ENCODE peak calls at places on chromosomes 2 and 18, in six cellular contexts. One of them, this sample, is unnamed.

GRCh38 chr2:204321910-204322765 is 223.1 kb upstream of the PARD3B start:
- DNase-seq in K562: no peak
- DNase-seq in RWPE2: no peak
- DNase-seq in A549: no peak
- DNase-seq in fibroblast of the aortic adventitia: peak
- DNase-seq in WERI-Rb-1: no peak
- DNase-seq in this sample: no peak

GRCh38 chr2:149388120-149388816 is 57.9 kb downstream of the LYPD6 start:
- DNase-seq in WERI-Rb-1: peak
- DNase-seq in fibroblast of the aortic adventitia: no peak
- DNase-seq in K562: no peak
- DNase-seq in RWPE2: no peak
- DNase-seq in A549: no peak
- DNase-seq in this sample: no peak

GRCh38 chr2:12652723-12653122 is 64.0 kb upstream of the TRIB2 start:
- DNase-seq in K562: no peak
- DNase-seq in A549: no peak
- DNase-seq in WERI-Rb-1: no peak
- DNase-seq in fibroblast of the aortic adventitia: no peak
- DNase-seq in RWPE2: no peak
- DNase-seq in this sample: no peak

GRCh38 chr2:70188460-70188859 is 2.4 kb downstream of the C2orf42 start:
- DNase-seq in RWPE2: no peak
- DNase-seq in WERI-Rb-1: no peak
- DNase-seq in A549: peak
- DNase-seq in fibroblast of the aortic adventitia: no peak
- DNase-seq in K562: no peak
- DNase-seq in this sample: no peak

GRCh38 chr2:165634282-165634681 is 159.8 kb downstream of the GALNT3 start:
- DNase-seq in RWPE2: no peak
- DNase-seq in K562: no peak
- DNase-seq in A549: no peak
- DNase-seq in fibroblast of the aortic adventitia: no peak
- DNase-seq in WERI-Rb-1: no peak
- DNase-seq in this sample: no peak

GRCh38 chr2:202632682-202633081 is 2.1 kb upstream of the FAM117B start:
- DNase-seq in A549: no peak
- DNase-seq in RWPE2: no peak
- DNase-seq in fibroblast of the aortic adventitia: peak
- DNase-seq in K562: peak
- DNase-seq in WERI-Rb-1: no peak
- DNase-seq in this sample: no peak

GRCh38 chr2:29014811-29015414 is 33.8 kb downstream of the TOGARAM2 start:
- DNase-seq in K562: no peak
- DNase-seq in WERI-Rb-1: no peak
- DNase-seq in RWPE2: no peak
- DNase-seq in A549: no peak
- DNase-seq in fibroblast of the aortic adventitia: peak
- DNase-seq in this sample: no peak

GRCh38 chr2:36650031-36650430 is 46.5 kb upstream of the VIT start:
- DNase-seq in RWPE2: peak
- DNase-seq in WERI-Rb-1: no peak
- DNase-seq in A549: peak
- DNase-seq in K562: no peak
- DNase-seq in fibroblast of the aortic adventitia: peak
- DNase-seq in this sample: peak

GRCh38 chr18:9827856-9828793 is 57.6 kb upstream of the TXNDC2 start:
- DNase-seq in RWPE2: peak
- DNase-seq in A549: peak
- DNase-seq in WERI-Rb-1: no peak
- DNase-seq in fibroblast of the aortic adventitia: peak
- DNase-seq in K562: peak
- DNase-seq in this sample: no peak

GRCh38 chr18:39825485-39825884 is 2129.5 kb upstream of the PIK3C3 start:
- DNase-seq in fibroblast of the aortic adventitia: no peak
- DNase-seq in K562: no peak
- DNase-seq in RWPE2: no peak
- DNase-seq in A549: no peak
- DNase-seq in WERI-Rb-1: no peak
- DNase-seq in this sample: no peak

GRCh38 chr2:16019060-16019475 is 78.7 kb downstream of the MYCN start:
- DNase-seq in K562: no peak
- DNase-seq in WERI-Rb-1: no peak
- DNase-seq in RWPE2: no peak
- DNase-seq in fibroblast of the aortic adventitia: no peak
- DNase-seq in A549: no peak
- DNase-seq in this sample: no peak

GRCh38 chr2:121698318-121698930 is 38.3 kb downstream of the NIFK start:
- DNase-seq in A549: no peak
- DNase-seq in RWPE2: no peak
- DNase-seq in fibroblast of the aortic adventitia: no peak
- DNase-seq in K562: no peak
- DNase-seq in WERI-Rb-1: no peak
- DNase-seq in this sample: no peak

GRCh38 chr2:173991857-173992588 is 26.9 kb upstream of the SP3 start:
- DNase-seq in WERI-Rb-1: no peak
- DNase-seq in fibroblast of the aortic adventitia: peak
- DNase-seq in K562: no peak
- DNase-seq in RWPE2: no peak
- DNase-seq in A549: no peak
- DNase-seq in this sample: no peak

GRCh38 chr2:209579236-209579749 is 155.4 kb downstream of the MAP2 start:
- DNase-seq in fibroblast of the aortic adventitia: peak
- DNase-seq in K562: no peak
- DNase-seq in RWPE2: no peak
- DNase-seq in A549: no peak
- DNase-seq in WERI-Rb-1: peak
- DNase-seq in this sample: no peak

GRCh38 chr18:56890632-56891031 is 239.5 kb downstream of the WDR7 start:
- DNase-seq in K562: no peak
- DNase-seq in fibroblast of the aortic adventitia: peak
- DNase-seq in RWPE2: no peak
- DNase-seq in WERI-Rb-1: no peak
- DNase-seq in A549: peak
- DNase-seq in this sample: peak

GRCh38 chr2:232333361-232334135 is 45.0 kb upstream of the ALPP start:
- DNase-seq in A549: peak
- DNase-seq in WERI-Rb-1: peak
- DNase-seq in fibroblast of the aortic adventitia: no peak
- DNase-seq in K562: peak
- DNase-seq in RWPE2: peak
- DNase-seq in this sample: no peak

GRCh38 chr2:43331428-43331827 is 105.0 kb upstream of the ZFP36L2 start:
- DNase-seq in WERI-Rb-1: no peak
- DNase-seq in RWPE2: no peak
- DNase-seq in A549: no peak
- DNase-seq in K562: peak
- DNase-seq in fibroblast of the aortic adventitia: peak
- DNase-seq in this sample: no peak

GRCh38 chr2:70939847-70940580 is 4.3 kb downstream of the ATP6V1B1 start:
- DNase-seq in A549: no peak
- DNase-seq in fibroblast of the aortic adventitia: no peak
- DNase-seq in RWPE2: no peak
- DNase-seq in K562: no peak
- DNase-seq in WERI-Rb-1: no peak
- DNase-seq in this sample: no peak

GRCh38 chr2:218168635-218169462 is 2.1 kb upstream of the CXCR1 start:
- DNase-seq in RWPE2: no peak
- DNase-seq in A549: peak
- DNase-seq in WERI-Rb-1: peak
- DNase-seq in K562: peak
- DNase-seq in fibroblast of the aortic adventitia: peak
- DNase-seq in this sample: no peak

GRCh38 chr2:154452906-154453493 is 245.5 kb upstream of the KCNJ3 start:
- DNase-seq in K562: no peak
- DNase-seq in A549: no peak
- DNase-seq in RWPE2: no peak
- DNase-seq in WERI-Rb-1: no peak
- DNase-seq in fibroblast of the aortic adventitia: peak
- DNase-seq in this sample: peak

GRCh38 chr2:141899740-141900139 is 231.1 kb downstream of the LRP1B start:
- DNase-seq in fibroblast of the aortic adventitia: no peak
- DNase-seq in RWPE2: no peak
- DNase-seq in K562: no peak
- DNase-seq in A549: no peak
- DNase-seq in WERI-Rb-1: no peak
- DNase-seq in this sample: no peak

GRCh38 chr2:149098722-149099121 is 60.2 kb downstream of the LYPD6B start:
- DNase-seq in K562: no peak
- DNase-seq in WERI-Rb-1: no peak
- DNase-seq in A549: no peak
- DNase-seq in RWPE2: no peak
- DNase-seq in fibroblast of the aortic adventitia: peak
- DNase-seq in this sample: peak

GRCh38 chr2:30470426-30470825 is 23.4 kb downstream of the LCLAT1 start:
- DNase-seq in RWPE2: no peak
- DNase-seq in A549: no peak
- DNase-seq in WERI-Rb-1: no peak
- DNase-seq in fibroblast of the aortic adventitia: no peak
- DNase-seq in K562: no peak
- DNase-seq in this sample: no peak

GRCh38 chr18:78975699-78976098 is 3.9 kb upstream of the SALL3 start:
- DNase-seq in RWPE2: no peak
- DNase-seq in A549: no peak
- DNase-seq in WERI-Rb-1: no peak
- DNase-seq in fibroblast of the aortic adventitia: no peak
- DNase-seq in K562: no peak
- DNase-seq in this sample: no peak

GRCh38 chr2:160222546-160223281 is 22.6 kb upstream of the ITGB6 start:
- DNase-seq in fibroblast of the aortic adventitia: no peak
- DNase-seq in WERI-Rb-1: no peak
- DNase-seq in A549: no peak
- DNase-seq in K562: no peak
- DNase-seq in RWPE2: no peak
- DNase-seq in this sample: no peak

GRCh38 chr18:31156831-31157763 is 5.6 kb downstream of the DSC1 start:
- DNase-seq in RWPE2: no peak
- DNase-seq in K562: no peak
- DNase-seq in fibroblast of the aortic adventitia: no peak
- DNase-seq in WERI-Rb-1: no peak
- DNase-seq in A549: no peak
- DNase-seq in this sample: peak
- H3K4me3 ChIP-seq in RWPE2: no peak
- H3K4me3 ChIP-seq in K562: no peak
- H3K4me3 ChIP-seq in fibroblast of the aortic adventitia: no peak
- H3K4me3 ChIP-seq in WERI-Rb-1: no peak
- H3K4me3 ChIP-seq in A549: no peak
- H3K4me3 ChIP-seq in this sample: no peak

GRCh38 chr18:45365835-45366234 is 249.4 kb upstream of the SLC14A2 start:
- DNase-seq in fibroblast of the aortic adventitia: no peak
- DNase-seq in WERI-Rb-1: no peak
- DNase-seq in A549: no peak
- DNase-seq in K562: no peak
- DNase-seq in RWPE2: no peak
- DNase-seq in this sample: no peak
- TF ChIP-seq CTCF in fibroblast of the aortic adventitia: no peak
- TF ChIP-seq CTCF in WERI-Rb-1: no peak
- TF ChIP-seq CTCF in A549: no peak
- TF ChIP-seq CTCF in K562: no peak
- TF ChIP-seq CTCF in RWPE2: no peak
- TF ChIP-seq CTCF in this sample: no peak

GRCh38 chr2:226971029-226971584 is 135.3 kb downstream of the RHBDD1 start:
- DNase-seq in K562: no peak
- DNase-seq in RWPE2: no peak
- DNase-seq in A549: no peak
- DNase-seq in fibroblast of the aortic adventitia: no peak
- DNase-seq in WERI-Rb-1: no peak
- DNase-seq in this sample: no peak
- H3K4me3 ChIP-seq in K562: no peak
- H3K4me3 ChIP-seq in RWPE2: no peak
- H3K4me3 ChIP-seq in A549: no peak
- H3K4me3 ChIP-seq in fibroblast of the aortic adventitia: no peak
- H3K4me3 ChIP-seq in WERI-Rb-1: no peak
- H3K4me3 ChIP-seq in this sample: no peak

GRCh38 chr2:223837290-223838061 is at the start of gene AP1S3:
- DNase-seq in K562: peak
- DNase-seq in RWPE2: peak
- DNase-seq in A549: peak
- DNase-seq in fibroblast of the aortic adventitia: peak
- DNase-seq in WERI-Rb-1: peak
- DNase-seq in this sample: peak
- TF ChIP-seq CTCF in K562: no peak
- TF ChIP-seq CTCF in RWPE2: peak
- TF ChIP-seq CTCF in A549: peak
- TF ChIP-seq CTCF in fibroblast of the aortic adventitia: no peak
- TF ChIP-seq CTCF in WERI-Rb-1: peak
- TF ChIP-seq CTCF in this sample: no peak

DNA sequence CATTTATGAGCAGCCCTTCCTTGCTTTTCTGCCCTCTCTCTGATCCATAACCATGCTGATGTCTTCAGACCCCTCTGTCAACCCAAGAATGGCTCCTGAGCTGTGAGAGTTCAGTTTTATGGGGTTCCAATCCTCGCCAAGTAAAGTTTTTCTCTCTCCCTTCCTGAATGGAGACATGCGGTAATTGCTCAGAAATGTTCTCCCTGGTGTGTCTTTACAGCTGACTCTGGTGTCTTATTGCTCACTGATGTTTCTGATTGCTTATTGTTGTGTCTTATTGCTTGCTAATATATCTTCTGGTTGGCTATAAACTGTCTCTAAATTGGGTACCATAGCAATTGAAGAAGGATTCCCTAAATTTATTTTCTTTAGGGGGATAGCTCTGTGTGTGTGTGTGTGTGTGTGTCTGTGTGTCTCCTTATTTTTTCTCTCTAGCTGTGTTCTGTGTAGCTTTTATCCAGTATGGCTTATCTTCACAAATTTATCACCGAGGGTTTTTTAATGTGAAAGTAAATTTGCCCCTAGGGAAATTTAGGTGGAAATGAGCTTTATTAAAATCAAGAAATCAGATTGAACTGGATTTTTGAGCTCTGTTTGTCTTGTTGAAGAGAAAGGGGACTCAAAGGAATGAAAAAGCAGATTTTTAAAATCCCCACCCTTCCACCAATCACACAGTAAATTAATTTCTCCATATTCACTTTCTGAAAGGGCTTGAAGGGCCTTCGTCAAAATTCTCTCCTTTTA is 19.5 kb downstream of the MGAT5 start:
- DNase-seq in K562: no peak
- DNase-seq in fibroblast of the aortic adventitia: no peak
- DNase-seq in WERI-Rb-1: no peak
- DNase-seq in A549: no peak
- DNase-seq in RWPE2: no peak
- DNase-seq in this sample: no peak
- H3K4me3 ChIP-seq in K562: no peak
- H3K4me3 ChIP-seq in fibroblast of the aortic adventitia: no peak
- H3K4me3 ChIP-seq in WERI-Rb-1: no peak
- H3K4me3 ChIP-seq in A549: no peak
- H3K4me3 ChIP-seq in RWPE2: no peak
- H3K4me3 ChIP-seq in this sample: no peak

This sample was measured in LNCaP clone FGC.